ENCODE peak calls at places on chromosomes 2 and 18, in six cellular contexts. One of them, this sample, is unnamed.

GRCh38 chr18:74242451-74243096 is 49.2 kb downstream of the CYB5A start:
- DNase-seq in stimulated activated CD8-positive, alpha-beta memory T cell treated with anti-CD3 and anti-CD28 coated beads, Interleukin-2, amount 100 ng/mL, for 48 hours: no peak
- DNase-seq in cardiac muscle cell: peak
- DNase-seq in stimulated activated CD4-positive, alpha-beta T cell treated with anti-CD3 and anti-CD28 coated beads, Interleukin-12 subunit alpha, Interleukin-12 subunit beta, amount 100 ng/mL, for 24 hours: no peak
- DNase-seq in NCI-H510A treated with DMSO at 0.1 percent for 48 hours: no peak
- DNase-seq in activated CD8-positive, alpha-beta memory T cell treated with anti-CD3 and anti-CD28 coated beads, Interleukin-2, amount 50 U/mL, for 48 hours: no peak
- DNase-seq in this sample: no peak

GRCh38 chr2:94870392-94871225 is 621 bp upstream of the TEKT4 start:
- DNase-seq in cardiac muscle cell: no peak
- DNase-seq in stimulated activated CD4-positive, alpha-beta T cell treated with anti-CD3 and anti-CD28 coated beads, Interleukin-12 subunit alpha, Interleukin-12 subunit beta, amount 100 ng/mL, for 24 hours: no peak
- DNase-seq in stimulated activated CD8-positive, alpha-beta memory T cell treated with anti-CD3 and anti-CD28 coated beads, Interleukin-2, amount 100 ng/mL, for 48 hours: no peak
- DNase-seq in NCI-H510A treated with DMSO at 0.1 percent for 48 hours: no peak
- DNase-seq in activated CD8-positive, alpha-beta memory T cell treated with anti-CD3 and anti-CD28 coated beads, Interleukin-2, amount 50 U/mL, for 48 hours: peak
- DNase-seq in this sample: peak

GRCh38 chr2:53640466-53640865 is 127.1 kb upstream of the CHAC2 start:
- DNase-seq in stimulated activated CD4-positive, alpha-beta T cell treated with anti-CD3 and anti-CD28 coated beads, Interleukin-12 subunit alpha, Interleukin-12 subunit beta, amount 100 ng/mL, for 24 hours: no peak
- DNase-seq in NCI-H510A treated with DMSO at 0.1 percent for 48 hours: no peak
- DNase-seq in activated CD8-positive, alpha-beta memory T cell treated with anti-CD3 and anti-CD28 coated beads, Interleukin-2, amount 50 U/mL, for 48 hours: no peak
- DNase-seq in cardiac muscle cell: no peak
- DNase-seq in stimulated activated CD8-positive, alpha-beta memory T cell treated with anti-CD3 and anti-CD28 coated beads, Interleukin-2, amount 100 ng/mL, for 48 hours: no peak
- DNase-seq in this sample: no peak

GRCh38 chr2:104078431-104079157 is 775.3 kb upstream of the POU3F3 start:
- DNase-seq in stimulated activated CD8-positive, alpha-beta memory T cell treated with anti-CD3 and anti-CD28 coated beads, Interleukin-2, amount 100 ng/mL, for 48 hours: no peak
- DNase-seq in stimulated activated CD4-positive, alpha-beta T cell treated with anti-CD3 and anti-CD28 coated beads, Interleukin-12 subunit alpha, Interleukin-12 subunit beta, amount 100 ng/mL, for 24 hours: no peak
- DNase-seq in cardiac muscle cell: no peak
- DNase-seq in activated CD8-positive, alpha-beta memory T cell treated with anti-CD3 and anti-CD28 coated beads, Interleukin-2, amount 50 U/mL, for 48 hours: no peak
- DNase-seq in NCI-H510A treated with DMSO at 0.1 percent for 48 hours: no peak
- DNase-seq in this sample: no peak

GRCh38 chr18:36066001-36066400 is 1.4 kb downstream of the RPRD1A start:
- DNase-seq in activated CD8-positive, alpha-beta memory T cell treated with anti-CD3 and anti-CD28 coated beads, Interleukin-2, amount 50 U/mL, for 48 hours: no peak
- DNase-seq in cardiac muscle cell: peak
- DNase-seq in stimulated activated CD4-positive, alpha-beta T cell treated with anti-CD3 and anti-CD28 coated beads, Interleukin-12 subunit alpha, Interleukin-12 subunit beta, amount 100 ng/mL, for 24 hours: no peak
- DNase-seq in NCI-H510A treated with DMSO at 0.1 percent for 48 hours: peak
- DNase-seq in stimulated activated CD8-positive, alpha-beta memory T cell treated with anti-CD3 and anti-CD28 coated beads, Interleukin-2, amount 100 ng/mL, for 48 hours: no peak
- DNase-seq in this sample: no peak

GRCh38 chr2:170714156-170715061 is 728 bp upstream of the SP5 start:
- DNase-seq in stimulated activated CD4-positive, alpha-beta T cell treated with anti-CD3 and anti-CD28 coated beads, Interleukin-12 subunit alpha, Interleukin-12 subunit beta, amount 100 ng/mL, for 24 hours: no peak
- DNase-seq in stimulated activated CD8-positive, alpha-beta memory T cell treated with anti-CD3 and anti-CD28 coated beads, Interleukin-2, amount 100 ng/mL, for 48 hours: no peak
- DNase-seq in cardiac muscle cell: no peak
- DNase-seq in NCI-H510A treated with DMSO at 0.1 percent for 48 hours: peak
- DNase-seq in activated CD8-positive, alpha-beta memory T cell treated with anti-CD3 and anti-CD28 coated beads, Interleukin-2, amount 50 U/mL, for 48 hours: peak
- DNase-seq in this sample: peak

GRCh38 chr2:143730155-143730949 is 601.1 kb downstream of the ARHGAP15 start:
- DNase-seq in cardiac muscle cell: peak
- DNase-seq in NCI-H510A treated with DMSO at 0.1 percent for 48 hours: no peak
- DNase-seq in stimulated activated CD8-positive, alpha-beta memory T cell treated with anti-CD3 and anti-CD28 coated beads, Interleukin-2, amount 100 ng/mL, for 48 hours: no peak
- DNase-seq in stimulated activated CD4-positive, alpha-beta T cell treated with anti-CD3 and anti-CD28 coated beads, Interleukin-12 subunit alpha, Interleukin-12 subunit beta, amount 100 ng/mL, for 24 hours: no peak
- DNase-seq in activated CD8-positive, alpha-beta memory T cell treated with anti-CD3 and anti-CD28 coated beads, Interleukin-2, amount 50 U/mL, for 48 hours: no peak
- DNase-seq in this sample: no peak

GRCh38 chr2:71669058-71669456 is 215.7 kb downstream of the DYSF start:
- DNase-seq in NCI-H510A treated with DMSO at 0.1 percent for 48 hours: no peak
- DNase-seq in cardiac muscle cell: no peak
- DNase-seq in stimulated activated CD4-positive, alpha-beta T cell treated with anti-CD3 and anti-CD28 coated beads, Interleukin-12 subunit alpha, Interleukin-12 subunit beta, amount 100 ng/mL, for 24 hours: no peak
- DNase-seq in stimulated activated CD8-positive, alpha-beta memory T cell treated with anti-CD3 and anti-CD28 coated beads, Interleukin-2, amount 100 ng/mL, for 48 hours: no peak
- DNase-seq in activated CD8-positive, alpha-beta memory T cell treated with anti-CD3 and anti-CD28 coated beads, Interleukin-2, amount 50 U/mL, for 48 hours: peak
- DNase-seq in this sample: no peak

GRCh38 chr2:63001576-63001975 is 49.1 kb upstream of the OTX1 start:
- DNase-seq in activated CD8-positive, alpha-beta memory T cell treated with anti-CD3 and anti-CD28 coated beads, Interleukin-2, amount 50 U/mL, for 48 hours: no peak
- DNase-seq in cardiac muscle cell: no peak
- DNase-seq in stimulated activated CD4-positive, alpha-beta T cell treated with anti-CD3 and anti-CD28 coated beads, Interleukin-12 subunit alpha, Interleukin-12 subunit beta, amount 100 ng/mL, for 24 hours: no peak
- DNase-seq in stimulated activated CD8-positive, alpha-beta memory T cell treated with anti-CD3 and anti-CD28 coated beads, Interleukin-2, amount 100 ng/mL, for 48 hours: no peak
- DNase-seq in NCI-H510A treated with DMSO at 0.1 percent for 48 hours: no peak
- DNase-seq in this sample: no peak

GRCh38 chr2:6877402-6878305 is at the start of gene RSAD2:
- DNase-seq in stimulated activated CD4-positive, alpha-beta T cell treated with anti-CD3 and anti-CD28 coated beads, Interleukin-12 subunit alpha, Interleukin-12 subunit beta, amount 100 ng/mL, for 24 hours: no peak
- DNase-seq in NCI-H510A treated with DMSO at 0.1 percent for 48 hours: peak
- DNase-seq in stimulated activated CD8-positive, alpha-beta memory T cell treated with anti-CD3 and anti-CD28 coated beads, Interleukin-2, amount 100 ng/mL, for 48 hours: no peak
- DNase-seq in activated CD8-positive, alpha-beta memory T cell treated with anti-CD3 and anti-CD28 coated beads, Interleukin-2, amount 50 U/mL, for 48 hours: no peak
- DNase-seq in cardiac muscle cell: peak
- DNase-seq in this sample: no peak

GRCh38 chr2:234818937-234819336 is 132.9 kb upstream of the SH3BP4 start:
- DNase-seq in activated CD8-positive, alpha-beta memory T cell treated with anti-CD3 and anti-CD28 coated beads, Interleukin-2, amount 50 U/mL, for 48 hours: no peak
- DNase-seq in cardiac muscle cell: no peak
- DNase-seq in stimulated activated CD4-positive, alpha-beta T cell treated with anti-CD3 and anti-CD28 coated beads, Interleukin-12 subunit alpha, Interleukin-12 subunit beta, amount 100 ng/mL, for 24 hours: no peak
- DNase-seq in NCI-H510A treated with DMSO at 0.1 percent for 48 hours: no peak
- DNase-seq in stimulated activated CD8-positive, alpha-beta memory T cell treated with anti-CD3 and anti-CD28 coated beads, Interleukin-2, amount 100 ng/mL, for 48 hours: no peak
- DNase-seq in this sample: no peak

GRCh38 chr2:232981767-232982360 is 31.2 kb downstream of the NGEF start:
- DNase-seq in NCI-H510A treated with DMSO at 0.1 percent for 48 hours: no peak
- DNase-seq in stimulated activated CD4-positive, alpha-beta T cell treated with anti-CD3 and anti-CD28 coated beads, Interleukin-12 subunit alpha, Interleukin-12 subunit beta, amount 100 ng/mL, for 24 hours: no peak
- DNase-seq in cardiac muscle cell: no peak
- DNase-seq in activated CD8-positive, alpha-beta memory T cell treated with anti-CD3 and anti-CD28 coated beads, Interleukin-2, amount 50 U/mL, for 48 hours: peak
- DNase-seq in stimulated activated CD8-positive, alpha-beta memory T cell treated with anti-CD3 and anti-CD28 coated beads, Interleukin-2, amount 100 ng/mL, for 48 hours: no peak
- DNase-seq in this sample: no peak

GRCh38 chr2:230956827-230957755 is 32.0 kb upstream of the GPR55 start:
- DNase-seq in stimulated activated CD4-positive, alpha-beta T cell treated with anti-CD3 and anti-CD28 coated beads, Interleukin-12 subunit alpha, Interleukin-12 subunit beta, amount 100 ng/mL, for 24 hours: no peak
- DNase-seq in activated CD8-positive, alpha-beta memory T cell treated with anti-CD3 and anti-CD28 coated beads, Interleukin-2, amount 50 U/mL, for 48 hours: peak
- DNase-seq in NCI-H510A treated with DMSO at 0.1 percent for 48 hours: peak
- DNase-seq in cardiac muscle cell: peak
- DNase-seq in stimulated activated CD8-positive, alpha-beta memory T cell treated with anti-CD3 and anti-CD28 coated beads, Interleukin-2, amount 100 ng/mL, for 48 hours: no peak
- DNase-seq in this sample: peak

GRCh38 chr18:77032121-77032758 is 100.3 kb downstream of the MBP start:
- DNase-seq in NCI-H510A treated with DMSO at 0.1 percent for 48 hours: no peak
- DNase-seq in cardiac muscle cell: peak
- DNase-seq in activated CD8-positive, alpha-beta memory T cell treated with anti-CD3 and anti-CD28 coated beads, Interleukin-2, amount 50 U/mL, for 48 hours: no peak
- DNase-seq in stimulated activated CD4-positive, alpha-beta T cell treated with anti-CD3 and anti-CD28 coated beads, Interleukin-12 subunit alpha, Interleukin-12 subunit beta, amount 100 ng/mL, for 24 hours: no peak
- DNase-seq in stimulated activated CD8-positive, alpha-beta memory T cell treated with anti-CD3 and anti-CD28 coated beads, Interleukin-2, amount 100 ng/mL, for 48 hours: no peak
- DNase-seq in this sample: no peak

GRCh38 chr18:61703508-61703907 is 189.3 kb downstream of the RNF152 start:
- DNase-seq in stimulated activated CD8-positive, alpha-beta memory T cell treated with anti-CD3 and anti-CD28 coated beads, Interleukin-2, amount 100 ng/mL, for 48 hours: no peak
- DNase-seq in cardiac muscle cell: peak
- DNase-seq in stimulated activated CD4-positive, alpha-beta T cell treated with anti-CD3 and anti-CD28 coated beads, Interleukin-12 subunit alpha, Interleukin-12 subunit beta, amount 100 ng/mL, for 24 hours: no peak
- DNase-seq in activated CD8-positive, alpha-beta memory T cell treated with anti-CD3 and anti-CD28 coated beads, Interleukin-2, amount 50 U/mL, for 48 hours: no peak
- DNase-seq in NCI-H510A treated with DMSO at 0.1 percent for 48 hours: no peak
- DNase-seq in this sample: no peak

GRCh38 chr2:199757466-199757865 is 93.5 kb downstream of the FTCDNL1 start:
- DNase-seq in stimulated activated CD8-positive, alpha-beta memory T cell treated with anti-CD3 and anti-CD28 coated beads, Interleukin-2, amount 100 ng/mL, for 48 hours: no peak
- DNase-seq in cardiac muscle cell: no peak
- DNase-seq in activated CD8-positive, alpha-beta memory T cell treated with anti-CD3 and anti-CD28 coated beads, Interleukin-2, amount 50 U/mL, for 48 hours: no peak
- DNase-seq in NCI-H510A treated with DMSO at 0.1 percent for 48 hours: peak
- DNase-seq in stimulated activated CD4-positive, alpha-beta T cell treated with anti-CD3 and anti-CD28 coated beads, Interleukin-12 subunit alpha, Interleukin-12 subunit beta, amount 100 ng/mL, for 24 hours: no peak
- DNase-seq in this sample: no peak

GRCh38 chr18:36610716-36611115 is 218.1 kb downstream of the TPGS2 start:
- DNase-seq in activated CD8-positive, alpha-beta memory T cell treated with anti-CD3 and anti-CD28 coated beads, Interleukin-2, amount 50 U/mL, for 48 hours: no peak
- DNase-seq in NCI-H510A treated with DMSO at 0.1 percent for 48 hours: no peak
- DNase-seq in cardiac muscle cell: peak
- DNase-seq in stimulated activated CD4-positive, alpha-beta T cell treated with anti-CD3 and anti-CD28 coated beads, Interleukin-12 subunit alpha, Interleukin-12 subunit beta, amount 100 ng/mL, for 24 hours: no peak
- DNase-seq in stimulated activated CD8-positive, alpha-beta memory T cell treated with anti-CD3 and anti-CD28 coated beads, Interleukin-2, amount 100 ng/mL, for 48 hours: no peak
- DNase-seq in this sample: no peak

GRCh38 chr2:158501301-158501700 is 44.5 kb downstream of the PKP4 start:
- DNase-seq in NCI-H510A treated with DMSO at 0.1 percent for 48 hours: peak
- DNase-seq in stimulated activated CD8-positive, alpha-beta memory T cell treated with anti-CD3 and anti-CD28 coated beads, Interleukin-2, amount 100 ng/mL, for 48 hours: no peak
- DNase-seq in cardiac muscle cell: no peak
- DNase-seq in stimulated activated CD4-positive, alpha-beta T cell treated with anti-CD3 and anti-CD28 coated beads, Interleukin-12 subunit alpha, Interleukin-12 subunit beta, amount 100 ng/mL, for 24 hours: no peak
- DNase-seq in activated CD8-positive, alpha-beta memory T cell treated with anti-CD3 and anti-CD28 coated beads, Interleukin-2, amount 50 U/mL, for 48 hours: no peak
- DNase-seq in this sample: no peak

GRCh38 chr2:234998404-234999211 is 46.8 kb downstream of the SH3BP4 start:
- DNase-seq in stimulated activated CD8-positive, alpha-beta memory T cell treated with anti-CD3 and anti-CD28 coated beads, Interleukin-2, amount 100 ng/mL, for 48 hours: no peak
- DNase-seq in NCI-H510A treated with DMSO at 0.1 percent for 48 hours: peak
- DNase-seq in activated CD8-positive, alpha-beta memory T cell treated with anti-CD3 and anti-CD28 coated beads, Interleukin-2, amount 50 U/mL, for 48 hours: no peak
- DNase-seq in cardiac muscle cell: no peak
- DNase-seq in stimulated activated CD4-positive, alpha-beta T cell treated with anti-CD3 and anti-CD28 coated beads, Interleukin-12 subunit alpha, Interleukin-12 subunit beta, amount 100 ng/mL, for 24 hours: no peak
- DNase-seq in this sample: no peak

GRCh38 chr18:10401489-10401888 is 52.9 kb upstream of the APCDD1 start:
- DNase-seq in cardiac muscle cell: no peak
- DNase-seq in activated CD8-positive, alpha-beta memory T cell treated with anti-CD3 and anti-CD28 coated beads, Interleukin-2, amount 50 U/mL, for 48 hours: no peak
- DNase-seq in stimulated activated CD8-positive, alpha-beta memory T cell treated with anti-CD3 and anti-CD28 coated beads, Interleukin-2, amount 100 ng/mL, for 48 hours: no peak
- DNase-seq in stimulated activated CD4-positive, alpha-beta T cell treated with anti-CD3 and anti-CD28 coated beads, Interleukin-12 subunit alpha, Interleukin-12 subunit beta, amount 100 ng/mL, for 24 hours: no peak
- DNase-seq in NCI-H510A treated with DMSO at 0.1 percent for 48 hours: no peak
- DNase-seq in this sample: no peak

This sample was measured in 8988T.